ENCODE peak calls at places on chromosome 3, in four cellular contexts. T, Q, O and L are unnamed samples.

GRCh38 chr3:139533781-139534443 is 5.6 kb downstream of the RBP1 start:
- DNase-seq in O (peak; percentile 86), T (no peak), Q (no peak), L (no peak)

GRCh38 chr3:43176666-43177065 is 70.8 kb upstream of the POMGNT2 start:
- DNase-seq in O (no peak), Q (no peak), T (no peak), L (no peak)

GRCh38 chr3:187360523-187361060 is 7.6 kb upstream of the RTP4 start:
- DNase-seq in Q (no peak), O (no peak), T (no peak), L (no peak)

GRCh38 chr3:128297401-128298138 is 144.3 kb downstream of the EEFSEC start:
- DNase-seq in Q (no peak), O (no peak), T (peak; percentile 64), L (no peak)

GRCh38 chr3:4323246-4324027 is 20.3 kb downstream of the SETMAR start:
- DNase-seq in T (no peak), O (no peak), Q (no peak), L (no peak)

GRCh38 chr3:171846594-171846993 is 3.4 kb downstream of the TMEM212 start:
- DNase-seq in Q (peak; percentile 24), O (peak; percentile 78), T (peak; percentile 30), L (peak; percentile 25)

GRCh38 chr3:60025071-60026055 is 975.5 kb upstream of the CFAP20DC start:
- DNase-seq in Q (no peak), T (peak; percentile 27), O (peak; percentile 65), L (no peak)

GRCh38 chr3:70815817-70816216 is 503.4 kb upstream of the MDFIC2 start:
- DNase-seq in T (no peak), O (no peak), Q (no peak), L (no peak)

GRCh38 chr3:40455328-40455727 is 1.8 kb upstream of the RPL14 start:
- DNase-seq in T (no peak), Q (no peak), O (no peak), L (no peak)

GRCh38 chr3:123327956-123328850 is 120.7 kb downstream of the ADCY5 start:
- DNase-seq in T (no peak), O (no peak), Q (no peak), L (no peak)

GRCh38 chr3:10378742-10379141 is 57.8 kb upstream of the SEC13 start:
- DNase-seq in O (no peak), T (no peak), Q (no peak), L (no peak)

GRCh38 chr3:178350763-178351162 is 185.5 kb upstream of the KCNMB2 start:
- DNase-seq in O (no peak), Q (no peak), T (peak; percentile 22), L (no peak)